ENCODE peak calls at places on chromosomes 3 and 15, in four cellular contexts. E, J, S and V are unnamed samples.
A peak's percentile ranks its signal among the peaks of the same experiment; 100 is the strongest.

GRCh38 chr3:39812537-39812936 is 3.1 kb downstream of the MYRIP start:
- DNase-seq in E (no peak), J (peak; percentile 36), S (peak; percentile 9), V (peak; percentile 15)

GRCh38 chr3:58164916-58165821 is 45.6 kb downstream of the DNASE1L3 start:
- DNase-seq in E (no peak), S (no peak), J (no peak), V (peak; percentile 63)

GRCh38 chr15:29103825-29104565 is 165.6 kb downstream of the NSMCE3 start:
- DNase-seq in J (peak; percentile 58), S (peak; percentile 90), E (peak; percentile 40), V (peak; percentile 77)

GRCh38 chr3:133330043-133330442 is 69.8 kb upstream of the BFSP2 start:
- DNase-seq in E (no peak), S (no peak), J (no peak), V (no peak)

GRCh38 chr3:94462931-94463330 is 400.1 kb downstream of the NSUN3 start:
- DNase-seq in J (no peak), S (no peak), E (no peak), V (no peak)

GRCh38 chr3:15899438-15899837 is 101.7 kb upstream of the ANKRD28 start:
- DNase-seq in J (no peak), E (no peak), S (peak; percentile 86), V (peak; percentile 51)

GRCh38 chr15:90025461-90026033 is 24.4 kb downstream of the ZNF710 start:
- DNase-seq in J (no peak), E (no peak), S (no peak), V (no peak)

GRCh38 chr15:76953913-76954312 is 22.4 kb downstream of the RCN2 start:
- DNase-seq in S (no peak), J (no peak), E (no peak), V (no peak)

GRCh38 chr3:178353292-178353814 is 182.9 kb upstream of the KCNMB2 start:
- DNase-seq in J (no peak), E (no peak), S (peak; percentile 50), V (no peak)

GRCh38 chr3:146093928-146094327 is 67.1 kb downstream of the PLOD2 start:
- DNase-seq in E (peak; percentile 16), J (no peak), S (peak; percentile 49), V (no peak)

GRCh38 chr3:99114565-99115291 is 213.2 kb upstream of the DCBLD2 start:
- DNase-seq in S (peak; percentile 71), E (no peak), J (no peak), V (no peak)

GRCh38 chr15:56523521-56523920 is 58.6 kb upstream of the MNS1 start:
- DNase-seq in E (no peak), J (no peak), S (no peak), V (no peak)

GRCh38 chr15:51315726-51316125 is 22.7 kb downstream of the CYP19A1 start:
- DNase-seq in S (no peak), E (no peak), J (no peak), V (no peak)

GRCh38 chr15:79811406-79812405 is 85.1 kb downstream of the MTHFS start:
- DNase-seq in S (peak; percentile 78), J (peak; percentile 14), E (peak; percentile 77), V (peak; percentile 93)

GRCh38 chr3:195441476-195441970 is 1.3 kb downstream of the ACAP2 start:
- DNase-seq in E (no peak), S (peak; percentile 49), J (peak; percentile 24), V (no peak)

GRCh38 chr15:95865330-95865739 is 465.2 kb upstream of the NR2F2 start:
- DNase-seq in E (no peak), J (no peak), S (no peak), V (no peak)

GRCh38 chr3:59659755-59660154 is 609.9 kb upstream of the CFAP20DC start:
- DNase-seq in E (no peak), S (no peak), J (no peak), V (no peak)

GRCh38 chr3:72288955-72289707 is 504.2 kb upstream of the PROK2 start:
- DNase-seq in J (no peak), S (peak; percentile 67), E (no peak), V (peak; percentile 54)

GRCh38 chr15:66883322-66883911 is 181.4 kb downstream of the SMAD6 start:
- DNase-seq in E (peak; percentile 99), J (peak; percentile 71), S (peak; percentile 100), V (peak; percentile 97)

GRCh38 chr3:45864760-45865567 is 21.4 kb upstream of the CCR9 start:
- DNase-seq in J (no peak), E (no peak), S (no peak), V (no peak)

GRCh38 chr3:174955513-174956001 is 96.4 kb downstream of the NAALADL2 start:
- DNase-seq in E (no peak), S (peak; percentile 64), J (no peak), V (no peak)

GRCh38 chr15:83112959-83113299 is 5.5 kb downstream of the TM6SF1 start:
- DNase-seq in J (no peak), S (no peak), E (no peak), V (peak; percentile 14)

GRCh38 chr3:186280737-186281136 is 81.3 kb downstream of the DGKG start:
- DNase-seq in E (no peak), J (no peak), S (no peak), V (no peak)

GRCh38 chr3:190581041-190581501 is 67.2 kb downstream of the IL1RAP start:
- DNase-seq in J (no peak), S (peak; percentile 45), E (no peak), V (no peak)

GRCh38 chr3:111864821-111865656 is 6.0 kb downstream of the PHLDB2 start:
- DNase-seq in S (peak; percentile 79), J (no peak), E (no peak), V (no peak)

GRCh38 chr3:94336076-94336741 is 273.3 kb downstream of the NSUN3 start:
- DNase-seq in J (peak; percentile 7), S (peak; percentile 32), E (no peak), V (no peak)

GRCh38 chr3:99543796-99544195 is 94.6 kb upstream of the COL8A1 start:
- DNase-seq in S (no peak), E (no peak), J (no peak), V (no peak)

GRCh38 chr3:72331076-72331475 is 517.2 kb downstream of the SHQ1 start:
- DNase-seq in J (no peak), S (no peak), E (no peak), V (no peak)

GRCh38 chr3:1499694-1500093 is 406.9 kb downstream of the CNTN6 start:
- DNase-seq in J (no peak), E (no peak), S (no peak), V (no peak)

GRCh38 chr15:48550822-48551525 is 94.5 kb downstream of the FBN1 start:
- DNase-seq in J (no peak), E (no peak), S (no peak), V (no peak)

GRCh38 chr3:82085356-82085755 is 323.9 kb upstream of the GBE1 start:
- DNase-seq in J (no peak), E (no peak), S (no peak), V (no peak)

GRCh38 chr15:67832031-67832551 is 6.8 kb downstream of the SKOR1 start:
- DNase-seq in J (no peak), S (peak; percentile 52), E (no peak), V (peak; percentile 33)

GRCh38 chr15:41806291-41807181 is 21.4 kb upstream of the JMJD7 start:
- DNase-seq in E (peak; percentile 39), J (no peak), S (no peak), V (peak; percentile 93)

GRCh38 chr3:150480802-150481201 is 65.5 kb downstream of the SERP1 start:
- DNase-seq in J (no peak), S (no peak), E (no peak), V (no peak)

GRCh38 chr3:29775352-29775751 is 494.5 kb downstream of the RBMS3 start:
- DNase-seq in J (no peak), E (no peak), S (no peak), V (no peak)

GRCh38 chr15:98806275-98806895 is 158.0 kb downstream of the IGF1R start:
- DNase-seq in E (no peak), S (no peak), J (no peak), V (no peak)

GRCh38 chr15:98809273-98809672 is 160.9 kb downstream of the IGF1R start:
- DNase-seq in J (no peak), S (no peak), E (no peak), V (peak; percentile 90)

GRCh38 chr15:98804057-98804380 is 155.7 kb downstream of the IGF1R start:
- DNase-seq in J (no peak), S (peak; percentile 41), E (no peak), V (no peak)

GRCh38 chr15:98805434-98806274 is 157.3 kb downstream of the IGF1R start:
- DNase-seq in E (no peak), J (peak; percentile 35), S (peak; percentile 14), V (no peak)

GRCh38 chr15:98807262-98807661 is 158.9 kb downstream of the IGF1R start:
- DNase-seq in E (no peak), S (peak; percentile 75), J (no peak), V (no peak)
- H3K27me3 ChIP-seq in E (no peaks in the 10 kb centered on the region), S (no peaks in the 10 kb centered on the region), J (no peaks in the 10 kb centered on the region), V (no peaks in the 10 kb centered on the region)

GRCh38 chr15:65778269-65778668 is 13.8 kb downstream of the DENND4A start:
- DNase-seq in J (no peak), S (no peak), E (no peak), V (no peak)
- H3K4me1 ChIP-seq in J (peaks cover 51% of the 10 kb centered on the region), S (peaks cover under 1% of the 10 kb centered on the region), E (peaks cover 18% of the 10 kb centered on the region), V (no peaks in the 10 kb centered on the region)

GRCh38 chr3:180684807-180685206 is 5.5 kb upstream of the CCDC39 start:
- DNase-seq in J (no peak), E (no peak), S (no peak), V (no peak)
- H3K27me3 ChIP-seq in J (peaks cover 42% of the 10 kb centered on the region), E (peaks cover 5% of the 10 kb centered on the region), S (no peaks in the 10 kb centered on the region), V (no peaks in the 10 kb centered on the region)

GRCh38 chr3:168540726-168541125 is 445.0 kb upstream of the GOLIM4 start:
- DNase-seq in J (no peak), E (no peak), S (no peak), V (no peak)

GRCh38 chr3:168539909-168540308 is 444.2 kb upstream of the GOLIM4 start:
- DNase-seq in J (no peak), E (no peak), S (no peak), V (no peak)

GRCh38 chr3:168545591-168545990 is 449.9 kb upstream of the GOLIM4 start:
- DNase-seq in J (no peak), S (no peak), E (no peak), V (no peak)

GRCh38 chr3:168546707-168547106 is 451.0 kb upstream of the GOLIM4 start:
- DNase-seq in S (no peak), E (no peak), J (no peak), V (no peak)

DNA sequence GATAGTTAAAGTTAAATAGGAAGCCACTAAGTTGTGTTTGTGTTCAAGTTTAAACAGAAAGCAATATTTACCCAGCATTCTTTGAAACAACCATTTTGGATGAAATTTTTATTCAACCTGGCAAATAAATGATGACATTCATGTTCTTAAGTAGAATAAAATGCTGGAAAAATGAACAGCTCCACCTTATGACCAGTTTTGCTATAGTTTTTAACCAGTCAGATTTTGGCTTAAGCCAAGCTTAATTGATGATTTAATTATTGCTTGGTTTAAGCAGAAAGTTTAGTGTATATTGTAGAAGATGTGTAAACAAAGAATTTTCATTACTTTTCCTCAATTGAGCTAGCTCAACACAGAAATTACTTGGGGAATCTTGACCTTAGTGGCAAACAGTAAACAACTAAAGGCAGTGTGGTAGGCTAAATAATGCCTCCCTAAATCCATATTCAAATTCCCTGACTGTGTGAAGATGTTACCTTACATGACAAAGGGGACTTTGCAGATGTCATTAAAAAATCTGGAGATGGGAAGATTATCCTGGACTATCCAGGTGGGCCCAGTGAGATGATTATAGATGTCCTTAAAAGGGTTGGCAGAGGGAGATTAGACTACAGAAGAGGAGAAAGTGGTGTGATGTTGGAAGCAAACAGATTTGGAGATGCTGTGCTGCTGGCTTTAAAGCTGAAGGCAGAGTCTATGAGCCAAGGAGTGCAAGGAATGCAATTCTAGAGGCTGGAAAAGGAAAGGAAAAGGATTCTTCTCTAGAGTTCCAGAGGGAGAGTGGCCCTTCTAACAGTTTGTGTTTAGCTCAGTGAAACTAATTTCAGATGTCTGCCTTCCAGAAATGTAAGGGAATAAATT is 448.6 kb upstream of the GOLIM4 start:
- DNase-seq in E (no peak), J (no peak), S (peak; percentile 8), V (no peak)
- H3K4me1 ChIP-seq in E (no peaks in the 10 kb centered on the region), J (no peaks in the 10 kb centered on the region), S (no peaks in the 10 kb centered on the region), V (no peaks in the 10 kb centered on the region)